ENCODE peak calls at places on chromosome 9, in four cellular contexts. F, W, E and D are unnamed samples.

GRCh38 chr9:89854715-89855475 is 250.1 kb downstream of the GADD45G start:
- DNase-seq in F (no peak), W (no peak), E (peak), D (no peak)

GRCh38 chr9:87753313-87753712 is 27.4 kb downstream of the CTSL start:
- DNase-seq in E (no peak), F (no peak), W (no peak), D (no peak)

GRCh38 chr9:77876091-77876490 is 155.5 kb downstream of the GNAQ start:
- DNase-seq in F (no peak), E (no peak), W (no peak), D (peak)

GRCh38 chr9:137664676-137665075 is 45.9 kb downstream of the EHMT1 start:
- DNase-seq in E (peak), F (no peak), W (no peak), D (peak)

GRCh38 chr9:33718987-33719386 is 76.4 kb upstream of the PRSS3 start:
- DNase-seq in E (no peak), W (no peak), F (no peak), D (no peak)

GRCh38 chr9:112377087-112377486 is 2.8 kb upstream of the HSDL2 start:
- DNase-seq in E (no peak), F (no peak), W (no peak), D (peak)

GRCh38 chr9:114805670-114806551 is at the start of gene TNFSF15:
- DNase-seq in F (no peak), W (peak), E (peak), D (peak)

GRCh38 chr9:95283678-95284077 is 33.8 kb downstream of the FANCC start:
- DNase-seq in E (no peak), F (no peak), W (no peak), D (no peak)

GRCh38 chr9:130843049-130843908 is 8.2 kb downstream of the ABL1 start:
- DNase-seq in W (no peak), F (no peak), E (no peak), D (no peak)

GRCh38 chr9:95726756-95727155 is 148.7 kb upstream of the ERCC6L2 start:
- DNase-seq in W (peak), F (peak), E (no peak), D (peak)

GRCh38 chr9:98120476-98120875 is 1.5 kb upstream of the TRIM14 start:
- DNase-seq in W (no peak), F (no peak), E (no peak), D (no peak)

GRCh38 chr9:7117676-7118561 is 360.1 kb downstream of the KDM4C start:
- DNase-seq in F (no peak), W (peak), E (no peak), D (peak)

GRCh38 chr9:106218854-106219253 is 524.5 kb downstream of the TMEM38B start:
- DNase-seq in E (no peak), F (no peak), W (no peak), D (no peak)

GRCh38 chr9:72579190-72579589 is 57.8 kb downstream of the TMC1 start:
- DNase-seq in W (no peak), F (no peak), E (no peak), D (peak)

GRCh38 chr9:112367465-112367864 is 12.4 kb upstream of the HSDL2 start:
- DNase-seq in E (no peak), W (no peak), F (no peak), D (no peak)

GRCh38 chr9:36897476-36897875 is 136.6 kb downstream of the PAX5 start:
- DNase-seq in W (no peak), F (no peak), E (no peak), D (no peak)

GRCh38 chr9:91966503-91966902 is 16.5 kb upstream of the ROR2 start:
- DNase-seq in F (no peak), E (no peak), W (no peak), D (no peak)

GRCh38 chr9:73583590-73583989 is 431.9 kb downstream of the ANXA1 start:
- DNase-seq in E (no peak), F (no peak), W (no peak), D (no peak)

GRCh38 chr9:94083384-94083783 is 880 bp upstream of the PTPDC1 start:
- DNase-seq in F (no peak), W (no peak), E (no peak), D (peak)

GRCh38 chr9:111957856-111958631 is 61.4 kb downstream of the UGCG start:
- DNase-seq in W (no peak), E (no peak), F (no peak), D (peak)

GRCh38 chr9:87516222-87516930 is 18.7 kb downstream of the DAPK1 start:
- DNase-seq in E (no peak), W (no peak), F (no peak), D (peak)

GRCh38 chr9:125366676-125367075 is 105.0 kb downstream of the GAPVD1 start:
- DNase-seq in E (no peak), F (no peak), W (no peak), D (no peak)

GRCh38 chr9:11457809-11458785 is 845.3 kb upstream of the PTPRD start:
- DNase-seq in W (no peak), F (peak), E (peak), D (no peak)

GRCh38 chr9:69107801-69108200 is 66.3 kb upstream of the TJP2 start:
- DNase-seq in E (no peak), W (no peak), F (no peak), D (no peak)

GRCh38 chr9:75087279-75087823 is 604 bp downstream of the NMRK1 start:
- DNase-seq in E (no peak), F (peak), W (no peak), D (peak)

GRCh38 chr9:78122631-78123030 is 91.0 kb upstream of the GNAQ start:
- DNase-seq in F (no peak), W (no peak), E (no peak), D (peak)

GRCh38 chr9:121505903-121506640 is 6.4 kb upstream of the GGTA1 start:
- DNase-seq in W (no peak), E (no peak), F (no peak), D (no peak)

GRCh38 chr9:22240619-22241018 is 206.0 kb upstream of the DMRTA1 start:
- DNase-seq in W (peak), F (no peak), E (no peak), D (peak)

GRCh38 chr9:129161534-129161837 is 16.6 kb downstream of the IER5L start:
- DNase-seq in W (no peak), F (no peak), E (no peak), D (no peak)

GRCh38 chr9:106857811-106858470 is 5.0 kb upstream of the ZNF462 start:
- DNase-seq in F (no peak), E (no peak), W (no peak), D (no peak)

GRCh38 chr9:70641631-70642030 is 227.2 kb upstream of the KLF9 start:
- DNase-seq in W (no peak), F (no peak), E (no peak), D (no peak)

GRCh38 chr9:124567362-124567761 is 60.2 kb upstream of the NR5A1 start:
- DNase-seq in E (no peak), F (no peak), W (no peak), D (no peak)